ENCODE peak calls at places on chromosomes 12 and 14, in nine cellular contexts. Q is mammary epithelial cell; I is AG04450; L is body of pancreas; N is tibial artery; U is heart left ventricle; Y is psoas muscle; R is neuronal stem cell; V is CD8-positive, alpha-beta memory T cell. A is an unnamed sample.
A peak's percentile ranks its signal among the peaks of the same experiment; 100 is the strongest.

GRCh38 chr14:55221186-55221585 is 29.8 kb upstream of the DLGAP5 start:
- DNase-seq in Q (peak; percentile 76), I (no peak), L (no peak), N (no peak), U (no peak), Y (no peak), R (no peak), V (no peak), A (no peak)

GRCh38 chr12:121774968-121775474 is 18.5 kb downstream of the RHOF start:
- DNase-seq in Q (no peak), I (no peak), L (no peak), N (no peak), U (no peak), Y (no peak), R (no peak), V (no peak), A (peak; percentile 82)

GRCh38 chr12:12467701-12468218 is 94.9 kb downstream of the DUSP16 start:
- DNase-seq in Q (no peak), I (no peak), L (peak; percentile 34), N (no peak), U (no peak), Y (no peak), R (no peak), V (peak; percentile 68), A (no peak)

GRCh38 chr12:111686574-111687105 is 787 bp downstream of the ACAD10 start:
- DNase-seq in Q (no peak), I (no peak), L (no peak), N (no peak), U (no peak), Y (no peak), R (no peak), V (no peak), A (no peak)

GRCh38 chr14:46840971-46841729 is 189.6 kb upstream of the RPL10L start:
- DNase-seq in Q (no peak), I (no peak), L (no peak), N (no peak), U (no peak), Y (no peak), R (no peak), V (no peak), A (no peak)

GRCh38 chr12:116384629-116385485 is 107.4 kb upstream of the MED13L start:
- DNase-seq in Q (peak; percentile 44), I (no peak), L (peak; percentile 34), N (no peak), U (peak; percentile 40), Y (no peak), R (no peak), V (no peak), A (no peak)

GRCh38 chr12:19998968-19999792 is 369.2 kb upstream of the PDE3A start:
- DNase-seq in Q (no peak), I (no peak), L (no peak), N (no peak), U (no peak), Y (no peak), R (no peak), V (no peak), A (no peak)

GRCh38 chr12:72647139-72647538 is 375.0 kb downstream of the TRHDE start:
- DNase-seq in Q (no peak), I (no peak), L (no peak), N (no peak), U (no peak), Y (no peak), R (no peak), V (no peak), A (no peak)

GRCh38 chr12:32397703-32398102 is 1.7 kb upstream of the FGD4 start:
- DNase-seq in Q (no peak), I (no peak), L (no peak), N (no peak), U (no peak), Y (no peak), R (no peak), V (no peak), A (no peak)

GRCh38 chr12:68106160-68106559 is 53.4 kb downstream of the IFNG start:
- DNase-seq in Q (peak; percentile 80), I (no peak), L (no peak), N (no peak), U (no peak), Y (no peak), R (no peak), V (no peak), A (peak; percentile 50)

GRCh38 chr12:22880810-22881209 is 255.8 kb downstream of the ETNK1 start:
- DNase-seq in Q (no peak), I (no peak), L (no peak), N (no peak), U (no peak), Y (no peak), R (no peak), V (no peak), A (no peak)

GRCh38 chr14:45673420-45673819 is 420.4 kb upstream of the MIS18BP1 start:
- DNase-seq in Q (no peak), I (no peak), L (no peak), N (no peak), U (no peak), Y (no peak), R (no peak), V (no peak), A (no peak)

DNA sequence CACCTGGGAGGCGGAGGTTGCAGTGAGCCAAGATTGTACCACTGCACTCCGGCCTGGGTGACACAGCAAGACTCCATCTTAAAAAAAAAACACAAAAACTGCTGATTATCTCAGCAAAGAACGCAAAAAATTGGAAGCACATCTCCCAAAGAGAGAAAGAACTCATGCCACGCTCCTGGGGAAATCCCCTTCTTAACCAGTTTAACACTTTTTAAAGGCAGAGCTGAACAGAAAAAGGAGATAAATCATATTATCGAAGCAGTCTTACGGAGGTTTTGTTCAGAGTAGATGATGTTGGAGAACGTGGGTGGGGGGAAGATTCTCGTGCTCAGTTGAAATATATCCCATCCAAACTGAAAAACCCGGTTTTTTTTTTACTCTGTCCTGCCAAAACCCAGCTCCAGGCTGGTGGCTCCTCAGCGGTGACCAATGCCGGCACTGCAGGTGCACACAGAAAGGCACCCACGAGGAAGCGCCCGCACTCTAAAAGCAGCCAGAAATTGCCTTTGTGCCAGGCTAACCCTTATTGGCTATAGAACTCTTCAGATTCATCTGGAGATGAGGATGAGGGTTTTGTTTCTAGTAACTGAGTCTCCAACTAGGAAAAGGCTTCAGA is 100.2 kb upstream of the PARP11 start:
- DNase-seq in Q (no peak), I (no peak), L (no peak), N (no peak), U (no peak), Y (no peak), R (no peak), V (no peak), A (no peak)
- H3K4me3 ChIP-seq in Q (no peak overlapping the region), I (no peak overlapping the region), L (no peak overlapping the region), N (no peak overlapping the region), U (no peak overlapping the region), Y (no peak overlapping the region), R (no peak overlapping the region), V (peak overlapping the region; percentile 17), A (no peak overlapping the region)

DNA sequence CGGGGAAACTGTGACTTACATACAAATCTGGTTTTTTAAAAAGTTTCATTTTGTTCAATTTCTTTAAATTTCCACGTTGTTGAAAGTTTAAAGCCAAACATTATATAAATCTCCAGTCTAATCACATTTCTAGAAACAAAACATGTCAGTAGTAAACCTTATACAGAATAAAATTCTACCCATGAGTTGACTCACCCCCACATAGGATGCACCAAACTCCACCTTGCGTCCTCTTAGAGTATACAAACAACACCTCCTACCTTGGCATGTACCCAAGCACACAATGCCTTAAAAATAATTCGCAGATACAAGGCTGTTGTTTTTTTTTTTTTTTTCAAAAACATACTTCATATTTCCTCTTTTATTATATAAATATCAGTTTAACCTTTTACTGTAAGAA is 3.4 kb downstream of the FBXL14 start:
- DNase-seq in Q (peak; percentile 52), I (no peak), L (no peak), N (no peak), U (no peak), Y (no peak), R (no peak), V (peak; percentile 20), A (peak; percentile 56)
- H3K27ac ChIP-seq in Q (no peak overlapping the region), I (no peak overlapping the region), L (peak overlapping the region; percentile 69), N (peak overlapping the region; percentile 37), U (peak overlapping the region; percentile 23), Y (no peak overlapping the region), R (peak overlapping the region; percentile 95), V (no peak overlapping the region), A (no peak overlapping the region)

GRCh38 chr12:57613427-57614109 is 2.3 kb downstream of the ARHGEF25 start:
- DNase-seq in Q (no peak), I (no peak), L (no peak), N (no peak), U (no peak), Y (no peak), R (no peak), V (no peak), A (no peak)

GRCh38 chr12:57611116-57611809 is at the start of gene ARHGEF25:
- DNase-seq in Q (no peak), I (no peak), L (peak; percentile 51), N (peak; percentile 64), U (peak; percentile 87), Y (peak; percentile 77), R (peak; percentile 70), V (peak; percentile 44), A (peak; percentile 31)

GRCh38 chr12:57612711-57613426 is 1.6 kb downstream of the ARHGEF25 start:
- DNase-seq in Q (no peak), I (no peak), L (no peak), N (no peak), U (no peak), Y (no peak), R (no peak), V (no peak), A (no peak)

GRCh38 chr12:57610553-57611115 is 601 bp upstream of the ARHGEF25 start:
- DNase-seq in Q (no peak), I (no peak), L (no peak), N (peak; percentile 66), U (peak; percentile 70), Y (peak; percentile 52), R (no peak), V (no peak), A (no peak)

DNA sequence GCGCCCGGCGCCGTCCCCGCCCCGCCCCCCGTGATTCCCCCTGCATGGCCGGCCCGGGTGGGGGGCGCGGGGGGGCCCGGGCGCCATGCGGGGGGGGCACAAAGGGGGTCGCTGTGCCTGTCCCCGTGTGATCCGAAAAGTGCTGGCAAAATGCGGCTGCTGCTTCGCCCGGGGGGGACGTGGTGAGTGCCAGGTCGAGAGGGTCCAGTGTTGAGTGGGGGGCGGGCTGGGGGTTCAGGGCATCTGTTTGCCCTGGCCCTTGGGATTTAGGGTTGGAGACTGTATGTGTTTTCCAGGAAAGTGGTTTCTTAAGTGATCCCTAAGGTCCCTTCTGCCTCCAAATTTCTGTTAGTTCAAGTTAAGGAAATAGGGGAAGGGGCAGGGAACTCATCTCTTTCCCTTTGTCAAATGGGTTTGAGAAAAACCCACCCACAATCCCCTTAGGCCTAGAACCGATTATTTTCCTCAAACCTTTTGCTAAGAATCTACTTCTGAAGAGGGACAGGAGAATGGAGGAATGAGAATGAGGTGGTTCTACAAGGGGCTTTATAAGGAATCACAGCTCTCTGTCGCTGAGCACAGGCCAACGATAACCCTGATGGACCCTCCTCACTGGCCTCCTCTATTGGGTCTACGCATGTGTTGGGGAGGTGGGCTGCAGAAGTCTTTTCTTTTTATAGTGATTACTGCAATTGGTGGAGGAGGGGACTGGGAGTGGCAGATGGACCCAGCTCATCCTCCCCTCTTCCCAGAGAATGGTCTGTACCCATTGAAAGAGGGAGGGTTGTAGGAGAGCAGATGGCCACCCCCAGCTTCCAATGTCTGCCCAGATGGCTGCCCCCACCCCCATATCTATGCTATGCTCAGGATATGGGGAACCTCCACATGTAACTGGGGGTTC is 825 bp downstream of the ARHGEF25 start:
- DNase-seq in Q (no peak), I (no peak), L (no peak), N (no peak), U (no peak), Y (no peak), R (no peak), V (no peak), A (no peak)
- H3K4me3 ChIP-seq in Q (no peak overlapping the region), I (peak overlapping the region; percentile 71), L (peak overlapping the region; percentile 59), N (peak overlapping the region; percentile 82), U (peak overlapping the region; percentile 69), Y (peak overlapping the region; percentile 70), R (peak overlapping the region; percentile 69), V (no peak overlapping the region), A (no peak overlapping the region)

GRCh38 chr12:110115675-110116074 is 8.5 kb upstream of the IFT81 start:
- DNase-seq in Q (no peak), I (no peak), L (no peak), N (no peak), U (no peak), Y (no peak), R (no peak), V (no peak), A (no peak)
- H3K27ac ChIP-seq in Q (no peak overlapping the region), I (no peak overlapping the region), L (no peak overlapping the region), N (peak overlapping the region; percentile 91), U (no peak overlapping the region), Y (no peak overlapping the region), R (no peak overlapping the region), V (no peak overlapping the region), A (no peak overlapping the region)